ENCODE peak calls at places on chromosomes 11 and 22, in nine cellular contexts. Q, H, O, M, W, C, G, S and E are unnamed samples.

GRCh38 chr11:47185305-47186075 is 744 bp downstream of the PACSIN3 start:
- DNase-seq in O (peak), C (peak), Q (peak), G (peak), M (peak), S (no peak), H (peak), W (peak), E (no peak)

GRCh38 chr11:48002565-48002964 is 22.2 kb downstream of the PTPRJ start:
- DNase-seq in G (no peak), W (no peak), M (no peak), H (no peak), Q (no peak), C (no peak), O (no peak), S (no peak), E (no peak)

GRCh38 chr11:107702723-107703122 is 9.1 kb downstream of the SLN start:
- DNase-seq in C (no peak), M (no peak), G (no peak), S (no peak), W (no peak), H (no peak), Q (no peak), O (peak), E (no peak)

GRCh38 chr11:133978816-133979215 is 22.0 kb upstream of the IGSF9B start:
- DNase-seq in W (no peak), Q (no peak), H (no peak), G (no peak), O (peak), M (no peak), S (peak), C (peak), E (no peak)

GRCh38 chr22:24501366-24502005 is 6.4 kb downstream of the UPB1 start:
- DNase-seq in H (no peak), S (no peak), C (no peak), W (no peak), G (no peak), O (no peak), M (no peak), Q (no peak), E (no peak)

GRCh38 chr22:24217384-24217783 is 27.5 kb downstream of the GGT5 start:
- DNase-seq in O (no peak), C (no peak), Q (no peak), H (no peak), W (no peak), G (no peak), M (no peak), S (no peak), E (no peak)

GRCh38 chr11:61784506-61784805 is 7.9 kb downstream of the TMEM258 start:
- DNase-seq in Q (no peak), H (no peak), C (no peak), O (no peak), S (no peak), W (peak), G (no peak), M (no peak), E (no peak)

GRCh38 chr11:96130061-96130460 is 206.2 kb upstream of the MTMR2 start:
- DNase-seq in S (no peak), O (no peak), C (no peak), H (no peak), Q (no peak), W (no peak), G (no peak), M (no peak), E (no peak)

GRCh38 chr11:115528217-115528616 is 24.0 kb upstream of the CADM1 start:
- DNase-seq in G (peak), M (no peak), S (no peak), W (no peak), Q (no peak), H (no peak), O (no peak), C (peak), E (no peak)

GRCh38 chr11:657691-658126 is 20.6 kb downstream of the DRD4 start:
- DNase-seq in C (no peak), M (no peak), G (no peak), O (no peak), H (no peak), S (no peak), W (no peak), Q (no peak), E (no peak)

GRCh38 chr11:2398664-2399355 is 1.7 kb upstream of the TSSC4 start:
- DNase-seq in Q (no peak), H (no peak), C (no peak), O (no peak), G (no peak), W (no peak), S (no peak), M (no peak), E (no peak)

GRCh38 chr11:78414321-78415051 is 3.1 kb downstream of the GAB2 start:
- DNase-seq in M (no peak), W (no peak), O (peak), H (no peak), C (no peak), G (no peak), S (no peak), Q (no peak), E (no peak)

GRCh38 chr11:115958089-115959000 is 454.1 kb upstream of the CADM1 start:
- DNase-seq in C (no peak), O (no peak), W (no peak), S (no peak), Q (no peak), G (no peak), M (no peak), H (no peak), E (no peak)

GRCh38 chr11:116927163-116927772 is 89.8 kb upstream of the APOA1 start:
- DNase-seq in M (no peak), G (no peak), Q (no peak), S (no peak), O (peak), C (no peak), W (no peak), H (no peak), E (no peak)

GRCh38 chr11:35146074-35146521 is 7.1 kb downstream of the CD44 start:
- DNase-seq in C (no peak), O (peak), Q (no peak), G (no peak), W (no peak), M (no peak), H (no peak), S (no peak), E (no peak)

GRCh38 chr22:32583921-32584335 is 109.3 kb downstream of the FBXO7 start:
- DNase-seq in M (no peak), G (no peak), S (no peak), H (no peak), C (no peak), Q (peak), W (no peak), O (peak), E (no peak)

GRCh38 chr11:16226245-16226644 is 130.1 kb downstream of the SOX6 start:
- DNase-seq in H (no peak), C (peak), S (peak), O (no peak), Q (no peak), M (no peak), G (peak), W (peak), E (no peak)

GRCh38 chr22:20216863-20217499 is 51.1 kb downstream of the RTN4R start:
- DNase-seq in C (no peak), Q (no peak), M (no peak), H (no peak), O (no peak), S (no peak), W (no peak), G (no peak), E (no peak)

GRCh38 chr22:20217563-20217962 is 50.6 kb downstream of the RTN4R start:
- DNase-seq in M (no peak), O (no peak), S (no peak), C (no peak), W (no peak), Q (no peak), G (no peak), H (no peak), E (no peak)

GRCh38 chr22:20219667-20220628 is 48.2 kb downstream of the RTN4R start:
- DNase-seq in W (no peak), Q (no peak), C (no peak), M (no peak), O (no peak), S (no peak), G (no peak), H (no peak), E (no peak)

GRCh38 chr22:20218981-20219380 is 49.1 kb downstream of the RTN4R start:
- DNase-seq in O (no peak), C (no peak), Q (no peak), S (no peak), M (no peak), W (no peak), H (no peak), G (no peak), E (no peak)

GRCh38 chr22:20218320-20218872 is 49.7 kb downstream of the RTN4R start:
- DNase-seq in H (no peak), G (no peak), O (no peak), C (no peak), Q (no peak), S (no peak), W (no peak), M (no peak), E (no peak)
- H3K27ac ChIP-seq in H (no peak), G (no peak), O (no peak), C (no peak), Q (no peak), S (no peak), W (no peak), M (no peak), E (no peak)

GRCh38 chr22:22423681-22424080 is 84.9 kb downstream of the ZNF280B start:
- DNase-seq in O (no peak), C (no peak), Q (no peak), M (no peak), G (no peak), H (no peak), W (no peak), S (no peak), E (no peak)
- H3K27ac ChIP-seq in O (no peak), C (no peak), Q (no peak), M (no peak), G (no peak), H (no peak), W (no peak), S (no peak), E (no peak)

DNA sequence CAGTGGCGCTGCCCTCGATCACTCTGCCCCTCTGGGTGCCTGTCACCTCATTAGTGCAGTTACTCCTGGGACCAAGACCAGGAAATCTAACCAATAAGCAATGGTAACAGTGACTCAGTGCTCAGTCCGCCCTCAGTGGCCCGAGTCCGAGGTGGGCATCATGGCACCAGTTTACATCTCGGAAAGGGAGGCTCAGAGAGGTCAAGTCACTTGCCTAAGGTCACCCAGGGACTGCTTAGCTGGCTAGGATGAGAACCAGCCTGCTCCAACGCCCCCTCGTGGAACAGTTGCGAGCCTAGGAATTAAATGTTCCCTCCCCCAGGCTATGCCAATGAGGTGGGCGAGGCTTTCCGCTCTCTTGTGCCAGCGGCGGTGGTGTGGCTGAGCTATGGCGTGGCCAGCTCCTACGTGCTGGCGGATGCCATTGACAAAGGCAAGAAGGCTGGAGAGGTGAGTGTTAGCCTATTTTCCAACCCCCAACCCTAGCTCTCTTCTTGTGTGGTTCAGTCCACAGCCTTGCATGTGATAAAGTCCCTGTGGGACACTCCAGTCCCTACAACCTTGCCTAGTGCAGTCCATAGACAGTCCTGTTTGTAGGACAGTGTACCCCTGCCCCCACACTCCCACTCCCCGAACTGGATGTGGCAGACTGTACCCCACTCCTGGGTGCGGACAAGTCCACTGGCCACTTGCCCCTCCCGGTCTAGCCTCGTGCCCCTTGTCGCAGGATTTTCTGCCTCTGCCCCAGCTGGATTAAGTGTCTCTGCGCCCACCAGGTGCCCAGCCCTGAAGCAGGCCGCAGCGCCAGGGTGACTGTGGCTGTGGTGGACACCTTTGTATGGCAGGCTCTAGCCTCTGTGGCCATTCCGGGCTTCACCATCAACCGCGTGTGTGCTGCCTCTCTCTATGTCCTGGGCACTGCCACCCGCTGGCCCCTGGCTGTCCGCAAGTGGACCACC is 1.1 kb downstream of the MTFP1 start:
- DNase-seq in W (peak), M (peak), S (no peak), C (peak), Q (peak), H (peak), O (peak), G (peak), E (peak)
- H3K27ac ChIP-seq in W (peak), M (no peak), S (peak), C (peak), Q (peak), H (no peak), O (peak), G (peak), E (no peak)

GRCh38 chr11:84144531-84144930 is 858.4 kb upstream of the CCDC90B start:
- DNase-seq in O (no peak), M (no peak), C (no peak), G (no peak), W (no peak), Q (no peak), H (no peak), S (no peak), E (no peak)
- H3K27ac ChIP-seq in O (no peak), M (peak), C (no peak), G (no peak), W (no peak), Q (no peak), H (no peak), S (no peak), E (peak)

DNA sequence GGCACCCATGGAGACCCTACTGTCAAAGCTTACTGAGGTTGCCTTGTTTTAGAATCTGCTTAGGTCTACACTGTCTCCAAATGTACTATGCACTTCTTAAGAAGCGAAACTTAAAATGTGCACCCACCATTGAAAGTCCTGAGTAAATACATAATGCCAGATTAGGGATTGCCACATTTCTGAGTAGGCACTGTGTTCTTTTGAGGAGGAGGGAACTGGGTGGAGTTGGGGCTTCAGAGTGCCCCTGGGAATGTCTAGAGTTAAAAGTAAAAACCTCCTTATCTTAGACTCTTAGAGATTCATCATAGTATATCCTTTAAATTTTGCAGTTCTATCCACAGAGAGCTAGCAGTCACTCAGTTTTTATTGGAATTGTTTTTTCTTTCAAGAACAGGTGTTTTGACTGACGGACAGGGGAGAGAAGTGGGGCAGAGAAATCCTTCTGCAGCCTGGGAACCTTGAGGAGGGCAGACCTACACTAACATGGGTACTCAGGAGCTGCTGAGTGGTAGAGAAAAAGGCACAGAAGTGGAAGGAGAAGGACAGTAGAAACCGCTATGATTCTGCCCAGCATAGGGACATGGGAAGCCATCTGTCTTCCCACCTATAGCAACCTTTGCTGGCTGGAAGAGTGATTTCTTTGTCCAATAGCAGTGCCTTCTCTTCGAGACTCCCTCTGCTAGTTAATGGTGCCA is 33.4 kb upstream of the MICAL2 start:
- DNase-seq in H (no peak), G (no peak), O (peak), C (no peak), W (no peak), S (no peak), Q (no peak), M (no peak), E (no peak)
- H3K27ac ChIP-seq in H (peak), G (no peak), O (peak), C (no peak), W (peak), S (peak), Q (peak), M (no peak), E (no peak)

GRCh38 chr11:118082880-118083543 is 3.8 kb downstream of the SMIM35 start:
- DNase-seq in C (no peak), S (no peak), G (no peak), O (no peak), H (peak), M (no peak), W (peak), Q (no peak), E (no peak)
- H3K27ac ChIP-seq in C (no peak), S (no peak), G (peak), O (no peak), H (no peak), M (peak), W (peak), Q (no peak), E (no peak)

DNA sequence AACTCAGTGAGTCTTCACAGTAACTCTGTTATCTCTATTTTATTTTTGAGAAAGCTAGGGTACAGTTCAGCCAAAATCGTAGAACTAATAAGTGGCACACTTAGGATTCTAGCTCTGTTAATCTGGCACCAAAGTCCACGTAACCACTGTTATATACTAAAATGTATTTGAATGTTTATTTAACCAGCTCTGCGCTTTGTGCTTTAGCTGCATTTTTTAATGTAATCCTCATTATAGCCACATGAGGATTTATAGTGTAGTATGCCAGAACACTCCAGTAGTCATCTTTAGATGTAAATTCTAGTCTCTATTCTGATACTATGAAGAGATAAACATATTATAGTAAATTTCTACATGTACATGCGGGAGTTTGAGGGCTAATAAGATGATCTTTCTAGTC is 36.8 kb downstream of the YAP1 start:
- DNase-seq in G (no peak), O (no peak), S (no peak), Q (no peak), C (no peak), H (no peak), M (no peak), W (no peak), E (no peak)
- H3K27ac ChIP-seq in G (no peak), O (no peak), S (no peak), Q (peak), C (no peak), H (no peak), M (no peak), W (peak), E (no peak)